ENCODE peak calls at places on chromosomes 7 and 10, in four cellular contexts. T is gastrocnemius medialis; G is CD8-positive, alpha-beta T cell; V is fibroblast of lung. W is an unnamed sample. For H3K9me3 and H3K27me3, the result is how much of the 10 kb centered on the place peaks cover.

GRCh38 chr10:102635377-102635776 is 8.9 kb upstream of the TRIM8 start:
- DNase-seq in V (no peak), T (no peak), G (peak), W (no peak)

GRCh38 chr7:141558544-141559183 is 7.5 kb downstream of the AGK start:
- DNase-seq in G (no peak), T (no peak), V (peak), W (no peak)

GRCh38 chr7:14954035-14954434 is 51.5 kb upstream of the DGKB start:
- DNase-seq in G (no peak), T (no peak), V (no peak), W (no peak)

GRCh38 chr7:233456-234035 is 41.2 kb downstream of the FAM20C start:
- DNase-seq in V (peak), T (no peak), G (no peak), W (no peak)

GRCh38 chr10:11183000-11183399 is 165.3 kb downstream of the CELF2 start:
- DNase-seq in G (no peak), T (no peak), V (no peak), W (no peak)

GRCh38 chr7:2477447-2478386 is 1.5 kb upstream of the GRIFIN start:
- DNase-seq in V (peak), G (peak), T (no peak), W (peak)

GRCh38 chr10:28496481-28496961 is 36.4 kb upstream of the WAC start:
- DNase-seq in V (no peak), T (no peak), G (no peak), W (no peak)

GRCh38 chr7:66261941-66262340 is 56.8 kb downstream of the TPST1 start:
- DNase-seq in V (no peak), T (no peak), G (no peak), W (no peak)

GRCh38 chr7:54788664-54789063 is 29.7 kb upstream of the SEC61G start:
- DNase-seq in T (no peak), V (peak), G (no peak), W (peak)

GRCh38 chr10:11181996-11182395 is 164.3 kb downstream of the CELF2 start:
- DNase-seq in V (no peak), T (peak), G (no peak), W (peak)

GRCh38 chr7:16652888-16653287 is 6.9 kb downstream of the BZW2 start:
- DNase-seq in T (no peak), V (no peak), G (no peak), W (no peak)

GRCh38 chr7:82599910-82600309 is 156.3 kb upstream of the CACNA2D1 start:
- DNase-seq in T (no peak), V (no peak), G (no peak), W (no peak)

GRCh38 chr10:100621360-100622205 is 85.8 kb downstream of the HIF1AN start:
- DNase-seq in V (peak), G (peak), T (no peak), W (peak)

GRCh38 chr10:114876169-114876568 is 54.6 kb downstream of the FHIP2A start:
- DNase-seq in V (no peak), T (no peak), G (no peak), W (no peak)

GRCh38 chr10:75646931-75647330 is 215.5 kb downstream of the LRMDA start:
- DNase-seq in V (peak), G (no peak), T (no peak), W (no peak)

GRCh38 chr10:98684019-98684899 is 237.5 kb upstream of the HPS1 start:
- DNase-seq in G (no peak), T (no peak), V (peak), W (no peak)

GRCh38 chr10:1320739-1321331 is 264.6 kb downstream of the WDR37 start:
- DNase-seq in V (no peak), G (no peak), T (no peak), W (no peak)

GRCh38 chr10:111784386-111784785 is 399.2 kb downstream of the GPAM start:
- DNase-seq in V (no peak), T (no peak), G (no peak), W (no peak)

GRCh38 chr10:132062181-132062515 is 3.6 kb upstream of the JAKMIP3 start:
- DNase-seq in G (no peak), V (no peak), T (no peak), W (no peak)

GRCh38 chr7:125098377-125098970 is 168.8 kb upstream of the POT1 start:
- DNase-seq in V (no peak), T (no peak), G (no peak), W (no peak)

GRCh38 chr10:131188494-131188893 is 123.0 kb downstream of the TCERG1L start:
- DNase-seq in G (no peak), T (no peak), V (no peak), W (no peak)

GRCh38 chr7:139753079-139753692 is 24.6 kb downstream of the HIPK2 start:
- DNase-seq in V (no peak), G (no peak), T (no peak), W (no peak)

GRCh38 chr10:127196227-127196954 is at the start of gene INSYN2A:
- DNase-seq in G (no peak), T (no peak), V (peak), W (peak)

GRCh38 chr10:60186315-60187071 is 203.2 kb downstream of the ANK3 start:
- DNase-seq in T (peak), V (peak), G (no peak), W (peak)

GRCh38 chr10:30813872-30814471 is 184.4 kb upstream of the LYZL2 start:
- DNase-seq in V (peak), G (no peak), T (no peak), W (peak)

GRCh38 chr10:124619195-124619594 is 125.0 kb downstream of the FAM53B start:
- DNase-seq in G (peak), T (no peak), V (peak), W (peak)

GRCh38 chr7:29563590-29564454 is at the start of gene PRR15:
- DNase-seq in V (no peak), T (no peak), G (no peak), W (peak)

GRCh38 chr7:39062811-39063210 is 85.1 kb downstream of the POU6F2 start:
- DNase-seq in T (no peak), G (no peak), V (no peak), W (no peak)

GRCh38 chr7:140722254-140722653 is 25.7 kb downstream of the NDUFB2 start:
- DNase-seq in V (no peak), T (no peak), G (no peak), W (no peak)

GRCh38 chr10:84820121-84820520 is 491.7 kb downstream of the CCSER2 start:
- DNase-seq in T (no peak), V (no peak), G (no peak), W (no peak)

DNA sequence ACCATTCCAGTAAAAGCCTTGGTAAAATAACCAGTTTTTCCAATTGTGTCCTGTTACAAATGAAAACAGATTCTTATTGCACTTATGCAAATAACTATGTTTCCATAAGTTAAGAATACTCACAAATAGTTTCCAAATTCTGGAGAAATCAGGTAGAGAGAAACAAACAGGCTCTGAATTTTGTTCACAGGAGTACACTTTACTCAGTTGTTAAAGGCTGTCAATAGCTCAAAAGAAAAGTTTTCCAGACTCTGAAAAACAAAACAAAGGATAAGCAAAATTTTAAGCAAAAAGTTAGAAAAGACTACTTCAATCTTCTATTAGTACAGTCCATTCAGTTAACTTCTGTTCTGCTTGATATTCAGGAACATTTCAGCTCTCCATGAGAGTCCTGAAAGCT is 32.8 kb upstream of the ZNF365 start:
- DNase-seq in G (no peak), V (peak), T (no peak), W (no peak)
- H3K9me3 ChIP-seq in G (under half), V (under half), T (under half), W (under half)

DNA sequence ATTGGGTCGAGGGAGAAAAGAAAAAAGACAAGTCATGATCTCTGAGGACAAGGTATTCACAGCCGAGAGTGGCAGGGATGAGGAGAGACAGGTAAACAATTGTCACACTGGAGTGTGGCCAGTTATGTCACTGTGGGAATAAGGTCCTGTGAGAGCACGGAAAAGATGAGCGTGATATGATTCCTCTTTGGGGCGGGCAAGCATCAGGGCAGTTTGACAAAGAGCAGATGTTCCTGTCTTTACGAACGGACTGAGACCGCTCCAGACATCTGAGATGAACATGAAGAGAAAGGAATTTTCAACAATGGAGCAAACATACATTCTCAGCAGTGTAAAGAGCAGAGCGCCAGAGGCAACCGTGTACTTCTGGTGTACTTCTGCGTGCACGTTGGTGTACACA is 278.1 kb downstream of the DPP6 start:
- DNase-seq in T (no peak), G (no peak), V (no peak), W (no peak)
- H3K27me3 ChIP-seq in T (under half), G (under half), V (under half), W (under half)

GRCh38 chr10:110265573-110266193 is 39.0 kb downstream of the SMNDC1 start:
- DNase-seq in T (no peak), G (no peak), V (no peak), W (no peak)

GRCh38 chr10:110269641-110270318 is 34.9 kb downstream of the SMNDC1 start:
- DNase-seq in G (no peak), T (peak), V (peak), W (no peak)

GRCh38 chr10:110268442-110268841 is 36.3 kb downstream of the SMNDC1 start:
- DNase-seq in T (no peak), V (no peak), G (no peak), W (no peak)

GRCh38 chr10:110267246-110267645 is 37.5 kb downstream of the SMNDC1 start:
- DNase-seq in G (no peak), T (no peak), V (no peak), W (no peak)

DNA sequence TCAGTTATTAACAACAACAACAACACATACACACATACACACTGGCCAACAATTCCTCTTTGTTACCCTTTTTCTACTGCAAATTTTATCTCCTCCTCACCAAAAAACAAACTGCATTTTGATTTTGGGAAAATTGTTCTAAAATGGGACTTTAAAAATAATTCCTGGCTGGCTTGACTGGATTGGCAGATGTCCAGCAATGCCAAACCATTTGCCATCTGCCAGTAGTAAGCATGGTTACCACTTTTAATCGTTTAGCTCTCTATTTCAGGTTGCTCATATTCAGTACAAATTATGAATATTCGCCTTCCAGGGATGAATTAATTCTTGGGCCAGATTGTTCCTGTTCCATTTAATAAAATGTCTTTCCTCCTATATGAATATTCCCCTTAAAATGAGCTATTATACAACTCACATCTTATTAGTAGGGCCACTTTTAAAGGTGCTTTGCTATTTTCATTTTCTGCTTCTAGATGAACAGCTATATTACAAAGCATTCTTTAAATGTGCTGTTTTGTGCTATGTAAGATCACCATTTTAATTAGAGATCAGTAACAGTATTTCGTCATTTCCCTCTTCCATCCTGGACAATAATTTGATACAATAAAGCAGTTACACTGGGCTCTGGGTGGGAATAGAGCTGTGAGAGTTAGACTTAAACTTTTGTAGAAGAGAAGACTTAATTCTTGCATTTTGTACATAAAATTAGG is 35.6 kb downstream of the SMNDC1 start:
- DNase-seq in V (no peak), T (no peak), G (no peak), W (no peak)
- H3K4me3 ChIP-seq in V (peak), T (peak), G (no peak), W (no peak)

GRCh38 chr7:64871761-64872160 is 31.3 kb upstream of the ZNF273 start:
- DNase-seq in G (no peak), V (no peak), T (no peak), W (no peak)

GRCh38 chr7:64869121-64869725 is 33.9 kb upstream of the ZNF273 start:
- DNase-seq in V (no peak), T (no peak), G (no peak), W (no peak)

GRCh38 chr7:64869912-64870562 is 33.0 kb upstream of the ZNF273 start:
- DNase-seq in G (no peak), T (no peak), V (no peak), W (no peak)

GRCh38 chr7:64872351-64872750 is 30.7 kb upstream of the ZNF273 start:
- DNase-seq in V (no peak), T (no peak), G (no peak), W (no peak)

GRCh38 chr7:64870656-64871055 is 32.4 kb upstream of the ZNF273 start:
- DNase-seq in T (no peak), V (no peak), G (no peak), W (no peak)
- H3K9me3 ChIP-seq in T (under half), V (under half), G (under half), W (under half)

GRCh38 chr7:101300465-101301376 is 20.9 kb downstream of the IFT22 start:
- DNase-seq in G (no peak), T (no peak), V (no peak), W (no peak)
- H3K27me3 ChIP-seq in G (under half), T (half or more), V (under half), W (under half)

GRCh38 chr10:51862149-51862548 is 162.8 kb upstream of the CSTF2T start:
- DNase-seq in G (no peak), T (no peak), V (no peak), W (no peak)

DNA sequence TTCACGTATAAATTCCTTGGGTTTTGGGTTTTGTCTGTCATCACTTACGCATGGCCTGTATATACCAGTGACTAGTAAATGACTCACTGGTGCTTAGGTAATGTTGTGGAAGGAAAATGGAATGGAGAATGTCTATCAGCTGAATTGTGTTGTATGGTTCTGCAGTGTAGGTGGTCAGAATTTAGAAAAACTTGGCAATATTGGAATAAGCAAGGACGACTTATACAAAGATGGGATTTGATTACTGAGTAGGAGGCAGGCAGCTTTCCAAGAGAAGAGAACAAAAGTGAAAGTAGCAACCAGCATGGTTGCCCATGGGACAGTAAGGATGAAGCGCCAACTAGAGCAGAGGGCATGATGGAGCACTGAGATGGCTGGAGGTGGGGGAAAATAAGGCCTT is 168.6 kb upstream of the CSTF2T start:
- DNase-seq in G (no peak), V (peak), T (no peak), W (peak)
- H3K4me3 ChIP-seq in G (no peak), V (no peak), T (no peak), W (peak)